ENCODE peak calls at places on chromosomes 4 and X, in five cellular contexts. K, O, U, F and Y are unnamed samples.

GRCh38 chrX:101080326-101080725 is 1.6 kb downstream of the TMEM35A start:
- DNase-seq in F (no peak), O (no peak), K (no peak), U (no peak), Y (no peak)

GRCh38 chr4:68490826-68491457 is 43.7 kb downstream of the TMPRSS11E start:
- DNase-seq in O (no peak), K (no peak), U (no peak), F (no peak), Y (no peak)

GRCh38 chr4:27947320-27947719 is 1086.7 kb downstream of the STIM2 start:
- DNase-seq in K (no peak), U (no peak), F (no peak), O (no peak), Y (no peak)

GRCh38 chr4:103067841-103068547 is 8.6 kb downstream of the SLC9B2 start:
- DNase-seq in O (no peak), F (no peak), K (peak; percentile 3), U (peak; percentile 39), Y (no peak)

GRCh38 chrX:16603822-16604221 is 46.1 kb upstream of the S100G start:
- DNase-seq in U (no peak), O (no peak), F (no peak), K (no peak), Y (no peak)

GRCh38 chr4:5772528-5773270 is 61.7 kb downstream of the EVC start:
- DNase-seq in U (no peak), O (no peak), K (no peak), F (no peak), Y (no peak)

GRCh38 chr4:61555789-61556188 is 355.7 kb downstream of the ADGRL3 start:
- DNase-seq in O (no peak), U (peak; percentile 55), K (peak; percentile 72), F (peak; percentile 35), Y (no peak)

GRCh38 chrX:20011608-20012007 is 20.7 kb upstream of the BCLAF3 start:
- DNase-seq in F (no peak), O (no peak), U (no peak), K (no peak), Y (no peak)

GRCh38 chr4:147059064-147059731 is 113.5 kb upstream of the TTC29 start:
- DNase-seq in U (no peak), F (no peak), O (no peak), K (no peak), Y (no peak)

GRCh38 chrX:40539214-40540142 is 41.3 kb upstream of the ATP6AP2 start:
- DNase-seq in O (peak; percentile 70), F (no peak), U (peak; percentile 71), K (peak; percentile 74), Y (no peak)

GRCh38 chr4:160353548-160353947 is 1250.7 kb downstream of the RAPGEF2 start:
- DNase-seq in U (no peak), F (no peak), O (no peak), K (no peak), Y (no peak)

GRCh38 chr4:84878541-84878940 is 87.9 kb downstream of the WDFY3 start:
- DNase-seq in F (no peak), O (no peak), U (peak; percentile 31), K (peak; percentile 54), Y (no peak)

GRCh38 chr4:96354036-96354712 is 514.3 kb downstream of the PDHA2 start:
- DNase-seq in F (no peak), O (no peak), U (no peak), K (peak; percentile 38), Y (no peak)

GRCh38 chr4:153075256-153075630 is 129.0 kb upstream of the TRIM2 start:
- DNase-seq in O (no peak), U (no peak), K (no peak), F (no peak), Y (no peak)

GRCh38 chr4:186881521-186882220 is 158.0 kb upstream of the FAT1 start:
- DNase-seq in U (peak; percentile 67), O (no peak), F (no peak), K (peak; percentile 65), Y (no peak)

DNA sequence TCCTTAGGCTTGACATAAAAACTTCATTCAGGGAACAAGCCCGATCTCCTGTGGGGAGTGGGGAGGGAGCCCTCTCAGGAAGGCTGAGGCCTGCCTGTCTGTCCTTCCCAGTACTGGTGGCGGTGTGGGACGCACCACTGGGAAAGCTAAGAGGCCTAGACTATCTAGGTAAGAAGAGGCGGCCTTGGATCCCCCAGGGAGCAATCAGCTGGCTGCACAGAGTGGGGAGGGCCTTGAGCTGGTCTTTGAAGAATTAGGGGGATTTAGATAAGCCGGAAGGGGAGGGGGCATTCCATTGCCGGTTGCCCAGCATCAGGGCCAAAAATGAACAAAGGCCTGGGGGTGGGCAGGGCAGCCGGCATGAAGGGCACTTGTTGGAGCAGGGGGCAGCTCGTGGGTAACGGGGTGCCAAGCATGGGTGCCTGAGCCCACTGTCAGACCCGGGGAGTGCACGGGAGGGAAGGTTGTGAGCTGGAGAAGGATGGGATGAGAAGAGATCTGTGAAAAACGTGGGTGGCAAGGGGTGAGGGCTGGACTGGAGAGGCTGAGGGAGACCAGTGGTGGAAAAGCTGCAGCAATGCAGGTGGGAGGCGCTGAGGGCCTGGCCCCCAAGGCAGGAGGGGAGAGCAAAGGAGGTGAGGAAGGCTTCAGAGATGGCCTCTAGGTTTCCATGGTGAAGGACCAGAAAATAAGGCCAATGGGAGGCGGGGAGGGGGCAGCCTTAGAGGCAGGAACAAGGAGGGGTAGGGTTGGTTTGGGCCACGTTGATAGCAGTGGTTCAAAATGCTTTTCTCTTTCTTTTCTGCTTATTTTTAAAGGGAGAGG is 8.5 kb downstream of the KLF3 start:
- DNase-seq in K (no peak), F (no peak), O (no peak), U (no peak), Y (peak; percentile 65)
- H4K91ac ChIP-seq in K (peak overlapping the region; percentile 84), F (no peak overlapping the region), O (peak overlapping the region; percentile 46), U (peak overlapping the region; percentile 2), Y (no peak overlapping the region)

DNA sequence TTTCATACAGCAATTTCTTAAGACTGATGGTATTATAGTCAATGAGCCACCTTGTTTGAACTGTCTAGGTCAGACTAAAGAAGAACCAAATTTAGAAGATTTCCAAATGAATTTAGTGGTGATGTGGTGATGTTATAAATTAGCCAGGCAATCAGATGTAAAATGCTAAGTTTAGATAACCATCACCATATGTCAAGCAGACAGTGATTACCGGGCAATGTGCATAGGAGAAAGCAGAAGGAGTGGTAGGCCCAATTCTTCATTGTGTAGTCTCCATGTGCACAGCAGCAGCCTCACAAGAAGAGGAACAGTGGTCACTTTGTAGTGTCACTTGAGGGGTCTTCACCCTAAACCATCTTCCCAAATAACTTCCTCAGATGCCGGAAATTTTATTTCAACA is 198.8 kb downstream of the ANTXR2 start:
- DNase-seq in F (no peak), K (no peak), O (no peak), U (no peak), Y (no peak)
- H3K4me3 ChIP-seq in F (no peak overlapping the region), K (no peak overlapping the region), O (no peak overlapping the region), U (no peak overlapping the region), Y (no peak overlapping the region)

DNA sequence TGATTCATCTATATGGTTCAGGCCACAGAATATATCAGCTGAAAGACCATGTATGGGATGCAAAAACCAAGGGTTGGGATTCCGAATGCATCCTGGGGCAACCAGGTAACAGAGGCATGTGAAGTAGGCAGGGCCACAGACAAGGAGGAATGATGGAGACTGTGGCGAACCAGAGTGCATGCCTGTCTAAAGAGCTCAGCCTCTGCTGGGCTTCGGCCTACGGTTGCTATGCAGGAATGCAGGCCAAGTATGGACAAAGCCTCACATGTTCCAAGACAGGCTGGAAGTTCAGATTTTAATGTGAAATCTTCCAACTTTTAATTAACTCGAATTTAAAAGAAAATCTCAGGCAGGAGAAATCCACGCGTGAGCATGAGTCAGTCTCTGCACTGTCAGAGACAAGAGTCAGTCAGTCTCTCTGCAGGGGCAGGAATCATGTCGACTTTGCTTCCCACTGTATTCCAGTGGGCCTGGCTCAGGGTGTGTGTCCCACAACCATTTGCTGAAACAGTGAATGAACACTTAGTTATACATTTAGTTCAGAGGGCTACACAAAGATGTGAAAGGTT is 344.4 kb downstream of the UNC5C start:
- DNase-seq in K (no peak), U (no peak), F (no peak), O (no peak), Y (no peak)
- H2BK120ac ChIP-seq in K (no peak overlapping the region), U (no peak overlapping the region), F (no peak overlapping the region), O (no peak overlapping the region), Y (no peak overlapping the region)

DNA sequence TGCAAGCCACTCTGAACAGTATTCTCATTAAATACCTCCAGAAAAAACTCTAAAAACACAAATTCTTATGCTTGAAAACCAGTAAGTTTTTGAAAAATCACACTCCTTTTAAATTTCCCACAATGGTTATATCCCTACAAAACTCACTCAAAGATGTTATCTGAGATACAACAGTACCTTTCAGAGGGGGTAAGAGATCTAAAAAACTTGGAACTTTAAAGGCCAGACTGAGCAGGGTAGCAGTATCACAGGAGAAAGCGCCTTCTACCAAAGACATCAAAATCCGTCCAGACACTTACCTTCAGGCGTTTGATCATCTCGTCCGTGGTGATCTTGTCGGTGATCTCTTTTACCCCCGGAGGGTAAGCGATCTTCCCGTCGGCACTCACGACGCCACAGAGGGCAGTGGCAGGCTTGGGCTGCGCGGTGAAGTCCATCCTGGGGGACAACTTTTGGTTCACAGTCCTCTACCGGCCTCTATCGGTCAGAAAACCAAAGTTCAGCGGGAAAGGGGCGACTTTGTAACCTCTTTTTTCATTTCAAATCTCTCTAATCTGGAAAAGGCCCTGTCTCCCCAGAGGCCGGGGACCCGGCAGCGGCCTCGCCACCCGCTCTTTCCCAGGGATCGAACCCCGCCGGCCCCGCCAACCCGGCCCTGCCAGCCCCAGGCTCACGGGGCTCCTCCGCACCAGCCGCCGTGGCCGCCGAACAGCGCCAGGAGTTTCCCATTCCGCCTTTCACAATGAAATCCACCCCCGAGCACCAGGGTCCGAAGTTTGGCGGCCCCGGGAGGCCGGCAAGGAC is 1.4 kb downstream of the PDS5A start:
- DNase-seq in F (peak; percentile 90), O (peak; percentile 84), K (peak; percentile 89), U (peak; percentile 82), Y (peak; percentile 80)
- H4K91ac ChIP-seq in F (peak overlapping the region; percentile 88), O (no peak overlapping the region), K (no peak overlapping the region), U (no peak overlapping the region), Y (no peak overlapping the region)

GRCh38 chrX:11464360-11464759 is 171.1 kb downstream of the AMELX start:
- DNase-seq in K (no peak), O (no peak), U (no peak), F (no peak), Y (no peak)
- H3K4me3 ChIP-seq in K (no peak overlapping the region), O (no peak overlapping the region), U (no peak overlapping the region), F (no peak overlapping the region), Y (no peak overlapping the region)

GRCh38 chrX:69107231-69107739 is 58.0 kb downstream of the PJA1 start:
- DNase-seq in O (no peak), U (no peak), K (no peak), F (no peak), Y (no peak)

GRCh38 chrX:69109036-69109663 is 56.1 kb downstream of the PJA1 start:
- DNase-seq in K (no peak), F (no peak), O (no peak), U (no peak), Y (no peak)

GRCh38 chrX:69107747-69108410 is 57.4 kb downstream of the PJA1 start:
- DNase-seq in U (no peak), F (no peak), K (no peak), O (no peak), Y (no peak)

GRCh38 chrX:69113723-69114122 is 51.5 kb downstream of the PJA1 start:
- DNase-seq in F (no peak), K (no peak), O (no peak), U (no peak), Y (no peak)

GRCh38 chrX:69109706-69110635 is 55.3 kb downstream of the PJA1 start:
- DNase-seq in O (no peak), F (peak; percentile 73), K (peak; percentile 81), U (peak; percentile 73), Y (no peak)
- H2BK120ac ChIP-seq in O (no peak overlapping the region), F (no peak overlapping the region), K (peak overlapping the region; percentile 49), U (no peak overlapping the region), Y (no peak overlapping the region)